ENCODE peak calls at places on chromosomes 6 and 20, in five cellular contexts. One of them, this sample, is unnamed.

GRCh38 chr6:157561929-157562810 is 181.2 kb downstream of the ZDHHC14 start:
- DNase-seq in HepG2: no peak
- DNase-seq in H1: no peak
- DNase-seq in K562: no peak
- DNase-seq in endothelial cell of umbilical vein: no peak
- DNase-seq in this sample: no peak

GRCh38 chr6:3312604-3313167 is 53.9 kb downstream of the PSMG4 start:
- DNase-seq in H1: no peak
- DNase-seq in K562: no peak
- DNase-seq in endothelial cell of umbilical vein: no peak
- DNase-seq in HepG2: no peak
- DNase-seq in this sample: no peak

GRCh38 chr20:4919047-4919704 is 82.1 kb downstream of the SLC23A2 start:
- DNase-seq in HepG2: no peak
- DNase-seq in endothelial cell of umbilical vein: no peak
- DNase-seq in H1: no peak
- DNase-seq in K562: no peak
- DNase-seq in this sample: no peak

GRCh38 chr6:73451166-73452106 is 661 bp downstream of the CGAS start:
- DNase-seq in H1: peak
- DNase-seq in HepG2: no peak
- DNase-seq in K562: no peak
- DNase-seq in endothelial cell of umbilical vein: peak
- DNase-seq in this sample: no peak

GRCh38 chr6:74892091-74892490 is 313.8 kb downstream of the COL12A1 start:
- DNase-seq in endothelial cell of umbilical vein: no peak
- DNase-seq in K562: no peak
- DNase-seq in H1: no peak
- DNase-seq in HepG2: no peak
- DNase-seq in this sample: no peak

GRCh38 chr6:4164043-4164442 is 28.7 kb upstream of the ECI2 start:
- DNase-seq in H1: no peak
- DNase-seq in HepG2: no peak
- DNase-seq in K562: no peak
- DNase-seq in endothelial cell of umbilical vein: no peak
- DNase-seq in this sample: no peak

GRCh38 chr6:22001336-22002027 is 295.4 kb downstream of the PRL start:
- DNase-seq in K562: no peak
- DNase-seq in endothelial cell of umbilical vein: peak
- DNase-seq in H1: no peak
- DNase-seq in HepG2: no peak
- DNase-seq in this sample: no peak

GRCh38 chr6:112501705-112502104 is 154.6 kb downstream of the RFPL4B start:
- DNase-seq in K562: no peak
- DNase-seq in endothelial cell of umbilical vein: peak
- DNase-seq in HepG2: no peak
- DNase-seq in H1: no peak
- DNase-seq in this sample: peak

GRCh38 chr20:8209061-8209460 is 77.0 kb downstream of the PLCB1 start:
- DNase-seq in K562: no peak
- DNase-seq in endothelial cell of umbilical vein: peak
- DNase-seq in H1: no peak
- DNase-seq in HepG2: no peak
- DNase-seq in this sample: no peak

GRCh38 chr6:12431023-12431422 is 140.9 kb downstream of the EDN1 start:
- DNase-seq in endothelial cell of umbilical vein: no peak
- DNase-seq in H1: no peak
- DNase-seq in HepG2: no peak
- DNase-seq in K562: no peak
- DNase-seq in this sample: no peak

GRCh38 chr20:24469116-24470030 is at the start of gene SYNDIG1:
- DNase-seq in HepG2: no peak
- DNase-seq in K562: no peak
- DNase-seq in H1: no peak
- DNase-seq in endothelial cell of umbilical vein: no peak
- DNase-seq in this sample: no peak
- TF ChIP-seq POLR2AphosphoS5 in HepG2: no peak
- TF ChIP-seq POLR2AphosphoS5 in K562: no peak
- TF ChIP-seq POLR2AphosphoS5 in H1: no peak
- TF ChIP-seq POLR2AphosphoS5 in endothelial cell of umbilical vein: no peak
- TF ChIP-seq POLR2AphosphoS5 in this sample: no peak

GRCh38 chr6:169171951-169172350 is 81.7 kb downstream of the THBS2 start:
- DNase-seq in H1: no peak
- DNase-seq in HepG2: no peak
- DNase-seq in K562: no peak
- DNase-seq in endothelial cell of umbilical vein: no peak
- DNase-seq in this sample: no peak
- H3K9ac ChIP-seq in H1: no peak
- H3K9ac ChIP-seq in HepG2: no peak
- H3K9ac ChIP-seq in K562: no peak
- H3K9ac ChIP-seq in endothelial cell of umbilical vein: no peak
- H3K9ac ChIP-seq in this sample: no peak

GRCh38 chr6:33787954-33788693 is 806 bp downstream of the LEMD2 start:
- DNase-seq in H1: no peak
- DNase-seq in HepG2: peak
- DNase-seq in endothelial cell of umbilical vein: peak
- DNase-seq in K562: peak
- DNase-seq in this sample: no peak

GRCh38 chr6:33784787-33785186 is 4.1 kb downstream of the LEMD2 start:
- DNase-seq in H1: no peak
- DNase-seq in HepG2: no peak
- DNase-seq in K562: no peak
- DNase-seq in endothelial cell of umbilical vein: no peak
- DNase-seq in this sample: no peak

GRCh38 chr6:33785766-33786165 is 3.2 kb downstream of the LEMD2 start:
- DNase-seq in K562: no peak
- DNase-seq in HepG2: no peak
- DNase-seq in endothelial cell of umbilical vein: peak
- DNase-seq in H1: no peak
- DNase-seq in this sample: no peak

GRCh38 chr6:33787336-33787953 is 1.5 kb downstream of the LEMD2 start:
- DNase-seq in H1: no peak
- DNase-seq in K562: no peak
- DNase-seq in endothelial cell of umbilical vein: peak
- DNase-seq in HepG2: no peak
- DNase-seq in this sample: no peak

GRCh38 chr6:33786736-33787135 is 2.2 kb downstream of the LEMD2 start:
- DNase-seq in endothelial cell of umbilical vein: peak
- DNase-seq in K562: no peak
- DNase-seq in HepG2: no peak
- DNase-seq in H1: no peak
- DNase-seq in this sample: no peak
- H3K4me3 ChIP-seq in endothelial cell of umbilical vein: peak
- H3K4me3 ChIP-seq in K562: no peak
- H3K4me3 ChIP-seq in HepG2: no peak
- H3K4me3 ChIP-seq in H1: no peak
- H3K4me3 ChIP-seq in this sample: no peak

DNA sequence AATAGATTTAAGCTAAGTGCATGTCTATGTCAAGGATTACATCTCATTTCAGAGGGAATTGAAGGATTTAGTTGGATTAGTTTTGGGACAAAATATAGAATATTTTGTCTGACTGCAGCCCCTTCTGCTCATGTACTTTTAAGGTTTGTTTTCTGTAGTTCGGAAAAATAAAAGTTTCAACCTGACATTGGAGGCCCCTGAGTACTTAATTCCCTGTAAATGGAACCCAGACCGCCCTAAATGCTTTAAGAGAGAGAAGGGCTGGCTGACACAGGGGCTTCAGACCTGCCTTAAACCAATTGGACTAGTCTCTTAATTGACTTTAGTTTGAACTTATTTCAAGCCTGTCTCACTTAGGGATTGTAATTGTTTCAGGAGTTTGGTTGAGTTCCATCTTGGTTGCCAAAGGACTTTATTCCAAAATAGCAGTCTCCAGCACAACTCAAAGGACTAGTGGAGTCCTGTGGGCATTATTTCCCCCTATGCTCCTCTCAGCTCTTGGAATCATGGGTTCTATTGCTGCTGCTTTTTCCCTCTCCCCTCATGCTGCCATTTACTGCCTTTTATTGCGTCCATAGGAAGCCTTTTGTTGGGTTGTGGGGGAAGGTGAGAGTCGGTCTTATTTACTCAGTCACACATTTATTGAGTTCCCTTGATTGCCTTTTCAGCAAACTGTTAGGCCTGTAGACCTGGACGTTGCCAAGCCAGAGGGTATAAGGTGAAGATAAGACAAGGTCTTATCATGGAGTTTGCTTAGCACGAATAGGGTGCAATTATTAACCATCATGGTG is 14.5 kb downstream of the BRD2 start:
- DNase-seq in H1: no peak
- DNase-seq in K562: peak
- DNase-seq in HepG2: no peak
- DNase-seq in endothelial cell of umbilical vein: no peak
- DNase-seq in this sample: no peak
- TF ChIP-seq POLR2AphosphoS5 in H1: no peak
- TF ChIP-seq POLR2AphosphoS5 in K562: no peak
- TF ChIP-seq POLR2AphosphoS5 in HepG2: no peak
- TF ChIP-seq POLR2AphosphoS5 in endothelial cell of umbilical vein: peak
- TF ChIP-seq POLR2AphosphoS5 in this sample: no peak

This sample was measured in SK-N-MC.